ENCODE peak calls at places on chromosomes 13 and 19, in seven cellular contexts. T is GM23338, R is HepG2, B is SK-N-SH, M is K562, F is HCT116, V is GM12878. A is an unnamed sample. For H3K4me1 and H3K27me3, the result is how much of the 10 kb centered on the place peaks cover.

GRCh38 chr13:34357435-34358232 is 539.7 kb downstream of the RFC3 start:
- DNase-seq in T (peak), M (no peak), B (no peak), V (no peak), R (no peak), F (no peak), A (peak)

GRCh38 chr19:46372901-46373572 is 26.1 kb downstream of the PPP5C start:
- DNase-seq in T (peak), R (no peak), B (no peak), M (no peak), F (no peak), V (no peak), A (no peak)

GRCh38 chr19:3324405-3324856 is 42.0 kb upstream of the NFIC start:
- DNase-seq in R (peak), M (peak), V (no peak), T (peak), F (peak), B (peak), A (peak)

GRCh38 chr13:19644947-19645439 is 11.5 kb downstream of the MPHOSPH8 start:
- DNase-seq in B (no peak), M (no peak), F (no peak), R (no peak), V (no peak), T (no peak), A (no peak)

GRCh38 chr19:47229674-47230121 is 1.3 kb downstream of the BBC3 start:
- DNase-seq in V (no peak), T (no peak), M (no peak), B (peak), R (no peak), F (no peak), A (no peak)

GRCh38 chr13:109744512-109745051 is 41.8 kb downstream of the IRS2 start:
- DNase-seq in V (no peak), F (no peak), T (no peak), M (no peak), B (peak), R (no peak), A (no peak)

GRCh38 chr13:113749507-113749906 is 9.5 kb upstream of the TMEM255B start:
- DNase-seq in T (no peak), F (no peak), R (no peak), V (no peak), M (no peak), B (no peak), A (no peak)

GRCh38 chr13:28384789-28385188 is 110.1 kb downstream of the FLT1 start:
- DNase-seq in B (no peak), V (no peak), F (no peak), T (no peak), M (no peak), R (no peak), A (no peak)

GRCh38 chr13:76813874-76814273 is 72.3 kb downstream of the KCTD12 start:
- DNase-seq in R (peak), V (no peak), B (no peak), F (no peak), T (no peak), M (no peak), A (no peak)

GRCh38 chr13:42968906-42969305 is 23.1 kb downstream of the EPSTI1 start:
- DNase-seq in V (no peak), T (peak), R (no peak), F (no peak), B (no peak), M (no peak), A (no peak)

GRCh38 chr13:20118268-20119140 is 42.3 kb downstream of the GJA3 start:
- DNase-seq in B (peak), T (peak), V (no peak), F (no peak), M (peak), R (no peak), A (no peak)

GRCh38 chr13:84121456-84121855 is 239.2 kb upstream of the SLITRK1 start:
- DNase-seq in M (no peak), R (no peak), B (no peak), V (no peak), F (no peak), T (no peak), A (no peak)

GRCh38 chr13:110714798-110715394 is 1.4 kb downstream of the ING1 start:
- DNase-seq in V (no peak), F (no peak), T (peak), M (no peak), B (no peak), R (peak), A (no peak)

GRCh38 chr13:113273856-113274590 is 23.0 kb upstream of the LAMP1 start:
- DNase-seq in R (no peak), T (no peak), F (no peak), M (peak), V (no peak), B (no peak), A (no peak)

GRCh38 chr19:3784607-3785463 is 1.3 kb downstream of the MATK start:
- DNase-seq in M (no peak), F (no peak), T (no peak), R (no peak), B (no peak), V (no peak), A (no peak)

GRCh38 chr19:9945319-9945966 is 9.1 kb upstream of the OLFM2 start:
- DNase-seq in R (peak), F (no peak), V (no peak), M (peak), B (peak), T (peak), A (no peak)

DNA sequence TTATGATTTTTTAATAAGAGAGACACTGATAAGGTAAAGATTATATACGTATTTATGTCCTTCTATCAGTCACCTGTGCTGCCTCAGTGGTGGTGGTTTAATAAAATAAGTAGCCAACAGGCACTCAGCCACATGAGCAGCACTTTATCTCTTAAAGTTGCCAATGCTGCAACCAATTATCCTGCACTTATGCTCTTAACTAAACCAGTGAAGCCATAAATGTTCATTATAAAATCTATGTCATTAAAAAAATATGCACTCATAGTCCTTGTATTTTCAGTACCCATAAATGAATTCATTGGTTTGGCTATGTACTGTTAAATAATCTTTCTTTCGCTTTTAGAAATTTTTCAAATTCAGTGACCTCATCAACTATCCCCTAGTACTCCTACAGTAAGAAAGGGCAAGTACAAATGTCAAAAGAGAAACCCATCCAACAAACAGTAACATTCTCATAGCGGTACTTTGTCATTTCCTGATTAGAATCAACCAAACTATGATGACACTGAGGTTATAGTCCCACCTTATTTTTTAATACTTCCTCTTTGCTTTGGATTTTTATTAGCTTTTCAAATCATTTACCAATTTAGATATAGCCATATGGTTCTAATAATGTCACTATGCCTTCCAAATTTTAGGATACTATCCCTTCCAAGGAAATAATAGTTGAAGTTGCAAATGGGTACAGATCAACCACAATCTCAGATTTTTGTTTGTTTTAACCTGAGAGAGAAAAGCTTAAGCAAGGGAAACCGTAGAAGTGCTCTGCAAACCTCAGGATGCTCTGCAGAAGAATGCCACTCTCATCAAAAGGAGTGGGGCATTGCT is 190.9 kb downstream of the KLF12 start:
- DNase-seq in R (no peak), M (no peak), V (no peak), B (peak), T (no peak), F (no peak), A (no peak)
- H3K4me1 ChIP-seq in R (under half), M (under half), V (under half), B (under half), T (under half), F (under half), A (under half)

GRCh38 chr19:40006273-40006691 is 9.4 kb downstream of the ZNF546 start:
- DNase-seq in V (no peak), B (no peak), R (no peak), T (no peak), M (peak), F (no peak), A (peak)

GRCh38 chr19:40009674-40010073 is 12.8 kb downstream of the ZNF546 start:
- DNase-seq in F (no peak), T (no peak), R (no peak), B (no peak), V (no peak), M (no peak), A (no peak)

DNA sequence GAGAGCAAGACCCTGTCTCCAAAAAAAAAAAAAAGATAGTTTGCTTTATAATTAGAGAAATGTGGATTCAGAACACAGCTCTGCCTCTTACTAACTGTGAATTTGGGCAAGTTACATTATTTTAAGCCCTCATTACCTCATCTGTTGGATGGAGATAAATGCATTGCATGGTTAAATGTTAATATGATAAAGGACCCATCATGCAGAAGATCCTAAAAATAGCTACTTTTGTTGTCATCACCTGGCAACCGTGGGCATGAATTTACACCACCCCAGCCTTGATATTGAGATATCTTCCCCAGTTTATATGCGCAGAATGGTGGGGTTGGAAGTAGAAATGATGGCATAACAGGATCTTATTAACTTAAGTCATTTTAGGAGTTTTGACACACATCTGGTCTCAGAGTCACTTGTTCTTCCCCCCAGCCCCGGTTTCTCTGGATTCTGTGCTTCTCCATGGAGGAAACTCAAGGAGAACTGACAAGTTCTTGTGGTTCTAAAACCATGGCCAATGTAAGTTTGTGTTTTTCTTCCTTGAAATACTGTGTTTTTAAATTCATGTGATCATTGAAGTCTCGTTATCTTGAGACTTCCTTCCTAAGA is 8.9 kb downstream of the ZNF546 start:
- DNase-seq in M (peak), F (no peak), B (no peak), R (no peak), V (no peak), T (no peak), A (no peak)
- TF ChIP-seq REST in M (no peak), F (no peak), B (no peak), R (no peak), V (no peak), T (no peak), A (no peak)

DNA sequence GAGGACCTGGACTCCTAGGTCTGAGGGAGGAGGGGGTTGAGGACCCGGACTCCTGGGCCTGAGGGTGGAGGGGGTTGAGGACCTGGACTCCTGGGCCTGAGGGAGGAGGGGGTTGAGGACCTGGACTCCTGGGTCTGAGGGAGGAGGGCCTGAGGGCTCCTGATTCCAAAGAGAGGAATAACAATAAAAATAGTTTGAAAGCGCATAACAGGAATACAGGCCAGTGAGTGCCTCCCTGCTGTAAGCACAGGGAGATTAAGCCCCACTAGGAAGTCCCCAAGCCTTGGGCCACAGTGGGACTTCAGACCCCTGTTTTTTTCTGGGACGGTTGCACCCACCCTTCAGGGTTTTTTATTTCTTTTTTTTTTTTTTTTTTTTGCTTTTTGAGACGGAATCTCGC is 1.2 kb upstream of the SBK2 start:
- DNase-seq in V (no peak), M (no peak), F (no peak), R (no peak), B (no peak), T (peak), A (no peak)
- H3K27me3 ChIP-seq in V (under half), M (under half), F (under half), R (under half), B (under half), T (under half), A (under half)

GRCh38 chr13:99734013-99734693 is 232.9 kb downstream of the TM9SF2 start:
- DNase-seq in T (peak), F (no peak), M (no peak), V (no peak), R (no peak), B (no peak), A (no peak)
- H3K4me1 ChIP-seq in T (under half), F (under half), M (under half), V (under half), R (under half), B (under half), A (under half)

GRCh38 chr13:85544756-85545155 is 254.5 kb downstream of the SLITRK6 start:
- DNase-seq in V (no peak), R (no peak), B (no peak), T (no peak), F (no peak), M (no peak), A (no peak)
- TF ChIP-seq REST in V (no peak), R (no peak), B (no peak), T (no peak), F (no peak), M (no peak), A (no peak)

GRCh38 chr19:5494780-5495179 is 39.6 kb downstream of the ZNRF4 start:
- DNase-seq in M (no peak), R (no peak), B (no peak), F (no peak), T (no peak), V (no peak), A (no peak)

GRCh38 chr19:5495792-5496191 is 40.6 kb downstream of the ZNRF4 start:
- DNase-seq in V (no peak), T (no peak), F (no peak), R (no peak), M (no peak), B (no peak), A (no peak)

GRCh38 chr19:5497297-5497696 is 42.1 kb downstream of the ZNRF4 start:
- DNase-seq in T (no peak), M (no peak), B (no peak), F (no peak), R (no peak), V (no peak), A (no peak)

GRCh38 chr19:5501907-5502306 is 46.7 kb downstream of the ZNRF4 start:
- DNase-seq in M (no peak), T (no peak), R (no peak), F (no peak), V (no peak), B (no peak), A (no peak)

GRCh38 chr19:5498817-5499535 is 43.8 kb downstream of the ZNRF4 start:
- DNase-seq in F (no peak), V (no peak), B (no peak), R (no peak), M (no peak), T (peak), A (no peak)
- H3K27me3 ChIP-seq in F (under half), V (under half), B (under half), R (under half), M (under half), T (half or more), A (under half)

DNA sequence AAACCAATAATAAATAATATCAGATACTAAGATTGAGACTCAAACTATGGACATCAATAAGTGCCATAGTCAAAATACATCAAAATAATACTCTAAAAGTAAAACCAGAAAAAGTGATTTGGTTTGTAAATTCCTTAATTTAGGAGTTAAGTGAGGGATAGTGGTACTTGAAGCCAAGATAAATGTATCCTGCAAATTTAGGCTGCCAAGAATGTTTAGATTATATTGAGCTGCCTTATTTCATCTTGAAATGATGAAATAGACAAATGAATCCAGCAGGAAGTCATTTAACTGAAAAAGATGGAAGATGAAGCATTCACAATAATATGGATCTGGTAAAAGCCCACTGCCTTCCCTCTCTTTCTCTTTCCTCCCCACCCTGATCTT is 112.3 kb downstream of the LRCH1 start:
- DNase-seq in R (no peak), B (no peak), V (no peak), M (no peak), T (no peak), F (no peak), A (no peak)
- H3K4me1 ChIP-seq in R (half or more), B (half or more), V (under half), M (under half), T (half or more), F (under half), A (under half)

GRCh38 chr19:19659646-19660245 is 3.7 kb downstream of the ATP13A1 start:
- DNase-seq in R (no peak), V (no peak), T (no peak), M (no peak), B (no peak), F (no peak), A (no peak)
- TF ChIP-seq REST in R (no peak), V (no peak), T (no peak), M (no peak), B (no peak), F (no peak), A (no peak)

GRCh38 chr19:7861619-7862412 is 12.4 kb downstream of the PRR36 start:
- DNase-seq in M (no peak), B (no peak), R (no peak), F (no peak), T (peak), V (no peak), A (no peak)

GRCh38 chr19:7863971-7864718 is 10.0 kb downstream of the PRR36 start:
- DNase-seq in B (no peak), F (no peak), T (no peak), V (no peak), R (no peak), M (no peak), A (no peak)

GRCh38 chr19:7862413-7862951 is 11.7 kb downstream of the PRR36 start:
- DNase-seq in T (peak), R (no peak), M (peak), F (peak), V (no peak), B (peak), A (no peak)

GRCh38 chr19:7864719-7865074 is 9.5 kb downstream of the PRR36 start:
- DNase-seq in R (no peak), M (no peak), V (no peak), T (no peak), F (no peak), B (no peak), A (no peak)

DNA sequence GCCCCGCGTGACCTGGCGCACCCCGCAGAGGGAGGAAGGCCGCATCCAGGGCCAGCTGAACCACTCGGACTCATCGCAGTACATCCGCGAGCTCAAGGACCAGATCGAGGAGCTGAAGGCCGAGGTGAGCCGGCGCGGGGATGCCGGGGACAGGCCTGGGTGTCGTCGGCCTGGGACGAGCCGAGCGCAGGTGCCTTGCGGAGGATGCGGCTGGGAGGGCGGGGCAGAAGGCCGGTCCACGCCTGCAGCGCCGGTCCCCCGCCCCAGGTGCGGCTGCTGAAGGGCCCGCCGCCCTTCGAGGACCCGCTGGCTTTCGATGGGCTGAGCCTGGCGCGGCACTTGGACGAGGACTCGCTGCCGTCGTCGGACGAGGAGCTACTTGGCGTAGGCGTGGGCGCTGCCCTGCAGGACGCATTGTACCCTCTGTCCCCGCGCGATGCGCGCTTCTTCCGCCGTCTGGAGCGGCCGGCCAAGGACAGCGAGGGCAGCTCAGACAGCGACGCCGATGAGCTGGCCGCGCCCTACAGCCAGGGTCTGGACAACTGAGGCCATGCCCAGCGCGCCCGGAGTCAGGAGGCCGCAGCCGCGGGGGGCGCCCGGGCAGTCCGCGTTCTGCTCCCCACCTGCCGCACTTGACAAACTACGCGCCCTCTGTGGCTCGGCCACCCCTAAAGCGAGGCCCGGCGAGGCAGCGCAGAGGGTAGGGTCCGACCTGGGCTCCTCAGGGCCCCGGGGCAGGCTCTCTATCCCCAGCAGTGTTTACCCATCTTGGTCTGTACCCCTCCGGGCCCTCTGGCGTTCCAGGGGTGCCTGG is 10.8 kb downstream of the PRR36 start:
- DNase-seq in B (no peak), V (no peak), T (peak), F (no peak), R (no peak), M (no peak), A (no peak)
- H3K27me3 ChIP-seq in B (under half), V (under half), T (half or more), F (under half), R (under half), M (under half), A (under half)

DNA sequence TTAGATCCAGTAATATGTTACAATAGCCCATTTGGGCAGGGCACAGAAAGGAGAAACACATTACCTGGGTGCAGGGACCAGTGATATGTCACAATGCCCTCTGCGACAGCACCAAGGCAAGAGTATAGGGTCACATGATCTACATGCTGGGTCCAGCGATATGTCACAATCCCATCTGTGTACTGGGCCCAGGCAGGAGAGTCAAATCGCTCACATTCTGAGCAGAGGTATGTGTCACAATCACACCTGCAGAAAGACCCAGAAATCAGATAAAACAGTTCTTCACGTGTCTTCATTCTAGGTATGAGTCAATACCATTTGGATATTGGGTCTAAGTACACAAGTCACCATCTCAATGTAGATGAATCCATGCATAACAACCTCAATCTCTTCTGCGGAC is 7.1 kb upstream of the ZNF43 start:
- DNase-seq in T (no peak), F (no peak), V (no peak), R (no peak), B (no peak), M (no peak), A (no peak)
- H3K4me1 ChIP-seq in T (under half), F (under half), V (under half), R (under half), B (under half), M (under half), A (under half)

A was measured in Panc1.